ENCODE peak calls at places on chromosomes 1 and 21, in four cellular contexts. K, H, J and E are unnamed samples.

GRCh38 chr21:25961042-25961441 is 209.5 kb downstream of the APP start:
- DNase-seq in K (no peak), H (no peak), J (peak), E (no peak)

GRCh38 chr1:6634278-6635052 is 9.8 kb downstream of the THAP3 start:
- DNase-seq in H (peak), J (peak), K (peak), E (peak)

GRCh38 chr21:46124083-46124925 is 26.4 kb downstream of the COL6A2 start:
- DNase-seq in H (no peak), J (no peak), K (peak), E (peak)

GRCh38 chr1:166980818-166981217 is 5.5 kb upstream of the ILDR2 start:
- DNase-seq in K (no peak), J (no peak), H (no peak), E (no peak)

GRCh38 chr1:29984107-29984506 is 739.3 kb downstream of the MATN1 start:
- DNase-seq in J (no peak), H (no peak), K (no peak), E (no peak)

GRCh38 chr1:57404914-57405313 is 18.9 kb downstream of the DAB1 start:
- DNase-seq in K (no peak), J (no peak), H (no peak), E (no peak)

GRCh38 chr1:171655215-171656116 is 3.0 kb upstream of the MYOC start:
- DNase-seq in K (peak), J (peak), H (peak), E (peak)

GRCh38 chr1:221263831-221264767 is 384.9 kb downstream of the HLX start:
- DNase-seq in H (peak), J (peak), K (peak), E (no peak)

GRCh38 chr1:76463278-76463677 is 388.7 kb downstream of the ST6GALNAC3 start:
- DNase-seq in H (no peak), J (no peak), K (no peak), E (no peak)

GRCh38 chr1:51044834-51045233 is 57.2 kb upstream of the C1orf185 start:
- DNase-seq in H (no peak), K (no peak), J (peak), E (no peak)
- TF ChIP-seq CTCF in H (no peak), K (peak), J (peak), E (no peak)

GRCh38 chr1:22641247-22641646 is 2.2 kb upstream of the C1QC start:
- DNase-seq in J (no peak), H (no peak), K (no peak), E (no peak)

GRCh38 chr1:22639286-22639685 is 2.9 kb downstream of the C1QA start:
- DNase-seq in H (no peak), J (peak), K (no peak), E (no peak)

GRCh38 chr1:22643928-22644327 is 495 bp downstream of the C1QC start:
- DNase-seq in H (no peak), J (no peak), K (no peak), E (no peak)

GRCh38 chr1:22643381-22643780 is at the start of gene C1QC:
- DNase-seq in H (no peak), K (peak), J (no peak), E (no peak)

GRCh38 chr1:22641906-22642636 is 1.4 kb upstream of the C1QC start:
- DNase-seq in K (peak), H (peak), J (peak), E (peak)
- TF ChIP-seq CTCF in K (peak), H (peak), J (peak), E (peak)

GRCh38 chr1:234322979-234323378 is 50.3 kb upstream of the COA6 start:
- DNase-seq in H (peak), K (no peak), J (peak), E (no peak)
- TF ChIP-seq CTCF in H (peak), K (peak), J (peak), E (no peak)

DNA sequence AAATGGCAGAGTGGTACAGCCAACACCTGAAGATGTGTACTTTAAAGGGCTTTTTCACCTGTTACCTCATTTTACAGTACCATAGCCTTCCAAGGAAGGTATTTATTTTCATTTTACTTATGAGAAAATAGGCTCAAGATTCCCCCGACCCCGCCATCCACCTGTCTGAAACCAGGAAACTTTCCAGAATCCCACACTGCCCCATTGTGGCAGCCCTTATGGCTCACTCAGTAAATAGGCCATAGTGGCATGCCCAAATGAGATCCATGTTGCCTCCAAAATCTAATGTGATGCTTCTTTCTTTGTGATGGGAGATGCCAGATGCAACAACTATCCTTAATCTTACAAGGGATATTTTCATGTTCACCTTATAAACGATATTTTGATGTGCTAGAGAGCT is 97.8 kb downstream of the EBNA1BP2 start:
- DNase-seq in H (no peak), J (no peak), K (no peak), E (no peak)
- TF ChIP-seq CTCF in H (no peak), J (no peak), K (no peak), E (no peak)

GRCh38 chr1:184879876-184880275 is 94.4 kb downstream of the NIBAN1 start:
- DNase-seq in H (no peak), J (no peak), K (no peak), E (no peak)

GRCh38 chr1:184878602-184879001 is 95.7 kb downstream of the NIBAN1 start:
- DNase-seq in K (no peak), J (no peak), H (no peak), E (no peak)

GRCh38 chr1:184882649-184883303 is 91.5 kb downstream of the NIBAN1 start:
- DNase-seq in J (no peak), H (no peak), K (peak), E (no peak)

GRCh38 chr1:184883304-184883815 is 90.9 kb downstream of the NIBAN1 start:
- DNase-seq in J (no peak), H (no peak), K (no peak), E (no peak)

GRCh38 chr1:184881941-184882648 is 92.2 kb downstream of the NIBAN1 start:
- DNase-seq in J (no peak), H (no peak), K (no peak), E (no peak)
- TF ChIP-seq CTCF in J (no peak), H (no peak), K (no peak), E (no peak)

GRCh38 chr1:178396789-178397188 is 100.0 kb downstream of the CLEC20A start:
- DNase-seq in H (no peak), J (no peak), K (no peak), E (no peak)
- TF ChIP-seq CTCF in H (no peak), J (no peak), K (no peak), E (no peak)

GRCh38 chr1:203058674-203058931 is 27.2 kb downstream of the MYOG start:
- DNase-seq in J (no peak), H (no peak), K (no peak), E (no peak)

GRCh38 chr1:203057831-203058673 is 27.8 kb downstream of the MYOG start:
- DNase-seq in J (no peak), H (no peak), K (no peak), E (no peak)

GRCh38 chr1:203055983-203056382 is 29.7 kb downstream of the PPFIA4 start:
- DNase-seq in H (no peak), K (no peak), J (no peak), E (no peak)

GRCh38 chr1:203055166-203055799 is 29.0 kb downstream of the PPFIA4 start:
- DNase-seq in K (no peak), H (no peak), J (no peak), E (no peak)

GRCh38 chr1:203056516-203056915 is 29.3 kb downstream of the MYOG start:
- DNase-seq in K (no peak), H (no peak), J (no peak), E (no peak)
- TF ChIP-seq CTCF in K (no peak), H (no peak), J (peak), E (no peak)

GRCh38 chr1:77687519-77687906 is 5.1 kb upstream of the ZZZ3 start:
- DNase-seq in H (no peak), K (peak), J (peak), E (no peak)
- TF ChIP-seq CTCF in H (peak), K (peak), J (peak), E (no peak)

GRCh38 chr1:231172411-231172810 is 10.6 kb downstream of the TRIM67 start:
- DNase-seq in K (peak), J (no peak), H (no peak), E (no peak)
- TF ChIP-seq CTCF in K (no peak), J (no peak), H (no peak), E (no peak)

DNA sequence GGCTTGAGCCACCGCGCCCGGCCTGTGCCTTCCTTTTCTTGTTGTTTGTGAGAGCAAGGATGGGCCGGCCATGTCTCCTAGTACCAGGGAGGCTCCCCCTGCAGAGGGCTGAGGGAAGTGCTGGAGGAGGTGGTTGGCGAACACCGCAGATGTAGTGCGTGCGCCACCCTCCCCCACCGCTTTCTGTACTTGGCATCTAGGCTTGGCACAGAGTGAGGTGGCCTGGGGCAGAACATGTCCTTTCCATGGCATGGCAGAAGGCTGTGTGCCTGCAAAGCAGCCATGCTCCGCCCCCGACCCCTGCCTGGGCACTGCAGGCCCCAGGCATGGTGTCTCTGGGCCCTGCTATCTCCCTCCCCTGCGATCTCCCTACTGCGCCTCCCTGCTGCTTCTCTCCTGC is 30.7 kb downstream of the ALPL start:
- DNase-seq in K (peak), H (no peak), J (no peak), E (no peak)
- TF ChIP-seq CTCF in K (peak), H (no peak), J (peak), E (no peak)